ENCODE peak calls at places on chromosomes 5 and 9, in ten cellular contexts. M is cardiac muscle cell; N is HAP-1; X is IMR-90; I is endodermal cell; T is A549; L is CD8-positive, alpha-beta memory T cell; Z is PC-9; C is right cardiac atrium; Y is spleen. R is an unnamed sample. For H3K9me3, the result is how much of the 10 kb centered on the place peaks cover.

GRCh38 chr5:38590846-38591245 is 34.4 kb upstream of the LIFR start:
- DNase-seq in I (no peak), Y (no peak), M (no peak), Z (no peak), N (no peak), T (no peak), C (no peak), X (no peak), L (no peak), R (no peak)

GRCh38 chr5:131005963-131006684 is 158.9 kb downstream of the HINT1 start:
- DNase-seq in L (no peak), N (no peak), M (no peak), I (peak), X (no peak), Z (no peak), C (no peak), T (peak), Y (no peak), R (no peak)

GRCh38 chr9:6566409-6567139 is 79.0 kb downstream of the GLDC start:
- DNase-seq in M (peak), L (no peak), X (peak), T (peak), I (no peak), Y (no peak), Z (peak), C (peak), N (no peak), R (peak)

GRCh38 chr5:170306381-170306790 is 8.8 kb upstream of the LCP2 start:
- DNase-seq in C (peak), N (no peak), Z (no peak), L (no peak), M (peak), X (peak), I (no peak), Y (no peak), T (peak), R (peak)

GRCh38 chr9:87592554-87593394 is 95.1 kb downstream of the DAPK1 start:
- DNase-seq in L (no peak), C (peak), X (peak), N (no peak), I (no peak), Y (no peak), T (no peak), Z (no peak), M (peak), R (peak)

GRCh38 chr5:67483453-67484030 is 286.9 kb upstream of the CD180 start:
- DNase-seq in C (no peak), Y (no peak), I (no peak), Z (no peak), X (no peak), T (no peak), M (peak), L (no peak), N (no peak), R (no peak)

GRCh38 chr9:27350382-27350781 is 53.4 kb upstream of the EQTN start:
- DNase-seq in I (no peak), L (no peak), M (no peak), Z (no peak), T (no peak), N (no peak), X (no peak), Y (no peak), C (no peak), R (no peak)

GRCh38 chr9:77820293-77820954 is 172.3 kb upstream of the GNA14 start:
- DNase-seq in C (no peak), Z (no peak), N (no peak), M (peak), T (peak), I (no peak), Y (no peak), L (no peak), X (peak), R (peak)

GRCh38 chr9:22045423-22045822 is 36.3 kb upstream of the CDKN2B start:
- DNase-seq in Z (no peak), M (no peak), C (no peak), N (no peak), Y (no peak), T (no peak), X (no peak), I (no peak), L (no peak), R (no peak)

GRCh38 chr9:133572821-133573361 is 36.3 kb downstream of the FAM163B start:
- DNase-seq in T (no peak), N (no peak), L (no peak), Y (no peak), X (no peak), C (peak), M (peak), I (no peak), Z (no peak), R (no peak)

GRCh38 chr5:34898258-34898895 is 16.9 kb downstream of the RAD1 start:
- DNase-seq in Y (peak), Z (peak), M (peak), N (peak), T (peak), C (peak), X (peak), L (peak), I (peak), R (peak)

GRCh38 chr9:94734054-94734754 is 7.7 kb downstream of the AOPEP start:
- DNase-seq in I (no peak), T (no peak), N (no peak), Z (no peak), Y (no peak), C (no peak), L (no peak), M (peak), X (no peak), R (peak)

GRCh38 chr5:62347928-62348327 is 41.9 kb downstream of the KIF2A start:
- DNase-seq in L (no peak), M (no peak), I (no peak), Z (no peak), T (no peak), N (no peak), X (no peak), Y (no peak), C (no peak), R (no peak)

GRCh38 chr5:98173334-98173733 is 600.1 kb upstream of the RGMB start:
- DNase-seq in T (no peak), Y (no peak), C (no peak), Z (no peak), I (no peak), M (peak), N (no peak), L (no peak), X (peak), R (peak)

GRCh38 chr5:67623078-67623477 is 426.5 kb upstream of the CD180 start:
- DNase-seq in X (no peak), Z (no peak), L (no peak), Y (no peak), I (no peak), T (no peak), C (no peak), M (no peak), N (no peak), R (no peak)

GRCh38 chr5:94613583-94613982 is 4.8 kb downstream of the KIAA0825 start:
- DNase-seq in M (peak), Y (no peak), I (no peak), Z (no peak), L (no peak), T (peak), C (no peak), N (peak), X (peak), R (peak)

GRCh38 chr5:89313804-89314588 is 431.0 kb upstream of the MEF2C start:
- DNase-seq in L (no peak), N (no peak), X (peak), Y (no peak), M (peak), T (no peak), Z (no peak), C (no peak), I (no peak), R (peak)

GRCh38 chr9:93658184-93658925 is 82.0 kb downstream of the PHF2 start:
- DNase-seq in C (peak), Y (peak), X (no peak), I (no peak), Z (no peak), M (no peak), N (no peak), T (no peak), L (peak), R (no peak)

GRCh38 chr5:37867634-37868033 is 27.8 kb upstream of the GDNF start:
- DNase-seq in Z (no peak), C (no peak), I (no peak), L (no peak), Y (no peak), M (peak), X (peak), T (no peak), N (no peak), R (no peak)

GRCh38 chr5:10704949-10705621 is 55.9 kb downstream of the DAP start:
- DNase-seq in M (peak), L (no peak), N (no peak), T (no peak), Z (peak), C (no peak), I (no peak), Y (no peak), X (peak), R (peak)

GRCh38 chr5:81986126-81986525 is 14.3 kb downstream of the ATG10 start:
- DNase-seq in X (no peak), I (no peak), M (no peak), T (no peak), Z (no peak), Y (no peak), N (no peak), C (no peak), L (no peak), R (no peak)

GRCh38 chr5:608286-609087 is 3.7 kb upstream of the CEP72 start:
- DNase-seq in L (peak), M (no peak), X (no peak), T (no peak), Z (no peak), N (no peak), Y (peak), C (no peak), I (no peak), R (no peak)

GRCh38 chr9:38227061-38227540 is 158.1 kb upstream of the SHB start:
- DNase-seq in M (peak), Z (peak), T (peak), I (peak), L (peak), X (peak), Y (no peak), C (no peak), N (peak), R (peak)

GRCh38 chr9:134781895-134782294 is 98.7 kb upstream of the FCN2 start:
- DNase-seq in X (no peak), C (no peak), M (no peak), Z (no peak), N (no peak), L (no peak), T (no peak), I (peak), Y (no peak), R (no peak)

GRCh38 chr9:112434487-112434886 is 52.1 kb upstream of the KIAA1958 start:
- DNase-seq in N (no peak), M (no peak), C (no peak), Z (no peak), X (no peak), Y (no peak), I (no peak), L (no peak), T (no peak), R (no peak)

GRCh38 chr9:16138961-16139441 is 586.2 kb downstream of the CCDC171 start:
- DNase-seq in N (no peak), L (no peak), T (peak), C (peak), M (peak), Y (no peak), Z (no peak), I (no peak), X (peak), R (peak)

GRCh38 chr5:317086-317811 is 4.3 kb upstream of the AHRR start:
- DNase-seq in C (no peak), Z (peak), I (peak), X (peak), N (peak), T (peak), M (peak), Y (no peak), L (peak), R (peak)

GRCh38 chr5:134252671-134253070 is 26.8 kb upstream of the PPP2CA start:
- DNase-seq in T (peak), Y (no peak), X (peak), M (peak), N (no peak), I (no peak), C (no peak), Z (peak), L (no peak), R (peak)

GRCh38 chr5:141322261-141322660 is 1.7 kb upstream of the TAF7 start:
- DNase-seq in T (no peak), X (no peak), C (no peak), N (no peak), Y (no peak), L (no peak), M (no peak), Z (no peak), I (no peak), R (no peak)

GRCh38 chr5:141313711-141314110 is 6.9 kb downstream of the TAF7 start:
- DNase-seq in Y (no peak), X (no peak), Z (no peak), C (no peak), I (no peak), T (no peak), L (no peak), N (no peak), M (no peak), R (no peak)

GRCh38 chr5:141320225-141321169 is at the start of gene TAF7:
- DNase-seq in I (peak), C (peak), M (peak), N (peak), X (peak), Y (peak), L (peak), T (peak), Z (peak), R (peak)

GRCh38 chr5:141319202-141319601 is 1.4 kb downstream of the TAF7 start:
- DNase-seq in I (no peak), L (no peak), T (no peak), Y (no peak), Z (no peak), C (no peak), X (no peak), N (no peak), M (no peak), R (no peak)

DNA sequence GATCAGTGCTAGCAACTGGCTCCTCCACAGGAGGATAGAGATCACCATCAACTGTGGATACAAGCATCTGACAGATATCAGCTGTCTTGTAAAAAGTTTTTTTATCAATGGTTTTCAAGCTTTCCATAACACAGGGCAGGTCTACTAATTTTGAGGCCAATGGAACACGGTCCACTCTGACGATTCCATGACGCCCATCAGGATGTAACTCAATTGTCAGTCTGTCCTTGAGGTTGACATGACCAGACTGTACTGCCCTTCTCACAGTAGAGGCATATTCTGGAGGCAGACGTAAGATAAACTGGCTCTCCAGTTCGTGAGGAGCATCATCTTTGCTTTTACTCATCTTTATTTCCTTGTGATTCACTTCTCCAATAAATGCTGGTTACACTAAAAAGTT is 885 bp downstream of the TAF7 start:
- DNase-seq in X (no peak), L (no peak), T (no peak), Z (no peak), M (no peak), I (no peak), N (no peak), Y (no peak), C (no peak), R (no peak)
- H3K9me3 ChIP-seq in X (under half), L (half or more), T (half or more), Z (half or more), M (under half), I (half or more), N (under half), Y (half or more), C (under half), R (under half)

GRCh38 chr5:122779451-122779850 is 4.6 kb downstream of the SNX2 start:
- DNase-seq in I (no peak), L (no peak), X (no peak), M (peak), N (no peak), T (no peak), Y (no peak), Z (no peak), C (no peak), R (no peak)
- H3K9me3 ChIP-seq in I (under half), L (under half), X (under half), M (under half), N (under half), T (under half), Y (under half), Z (under half), C (under half), R (under half)

GRCh38 chr5:179452356-179453230 is 97.8 kb upstream of the RUFY1 start:
- DNase-seq in C (no peak), Z (no peak), M (no peak), I (no peak), Y (no peak), L (no peak), N (no peak), X (no peak), T (no peak), R (no peak)

GRCh38 chr5:179451813-179452196 is 98.5 kb upstream of the RUFY1 start:
- DNase-seq in Y (no peak), I (no peak), T (no peak), Z (no peak), L (no peak), X (no peak), N (no peak), M (no peak), C (no peak), R (no peak)

GRCh38 chr5:179453616-179454015 is 96.7 kb upstream of the RUFY1 start:
- DNase-seq in C (no peak), L (no peak), N (no peak), Y (no peak), Z (no peak), M (no peak), X (no peak), T (no peak), I (no peak), R (no peak)

GRCh38 chr5:179454354-179454753 is 96.0 kb upstream of the RUFY1 start:
- DNase-seq in T (no peak), Z (no peak), L (no peak), Y (no peak), M (no peak), X (no peak), I (no peak), C (no peak), N (no peak), R (no peak)

DNA sequence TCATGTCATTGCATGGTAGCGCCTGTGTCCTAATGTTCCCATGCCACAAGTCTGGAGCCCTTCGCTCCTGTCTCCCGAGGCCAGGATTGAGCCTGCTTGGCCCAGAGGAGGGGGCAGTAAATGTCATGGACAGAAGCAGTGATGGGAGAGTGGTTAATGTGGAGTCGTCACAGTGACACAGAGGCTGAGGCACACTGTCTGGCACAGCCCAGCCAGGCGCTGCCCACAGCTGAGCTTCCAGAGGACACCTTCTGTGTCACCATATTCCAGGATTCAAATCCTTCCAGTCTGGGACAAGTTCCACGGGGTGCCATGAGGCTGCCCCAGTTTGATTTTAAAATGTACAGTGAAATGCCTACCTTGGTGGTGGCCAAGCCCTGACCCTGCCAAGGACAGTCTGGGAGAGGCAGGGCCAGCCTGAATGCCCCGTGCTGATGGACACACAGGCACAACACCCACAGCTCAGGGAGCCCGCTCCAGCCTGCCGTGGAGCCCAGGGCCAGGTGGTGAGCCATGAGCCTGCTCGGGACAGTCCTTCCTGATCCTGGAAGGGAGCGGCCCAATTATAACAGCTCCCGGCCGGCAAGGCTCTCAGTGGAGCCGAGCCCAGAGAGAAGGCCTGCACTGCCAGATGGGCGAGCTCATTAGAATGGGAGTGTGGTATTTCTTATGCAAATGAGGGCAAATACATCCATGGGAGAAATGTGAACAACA is 99.1 kb upstream of the RUFY1 start:
- DNase-seq in C (no peak), M (no peak), N (no peak), L (no peak), X (no peak), I (no peak), Y (no peak), Z (no peak), T (no peak), R (no peak)
- H3K9me3 ChIP-seq in C (under half), M (under half), N (under half), L (under half), X (under half), I (under half), Y (under half), Z (under half), T (under half), R (under half)

DNA sequence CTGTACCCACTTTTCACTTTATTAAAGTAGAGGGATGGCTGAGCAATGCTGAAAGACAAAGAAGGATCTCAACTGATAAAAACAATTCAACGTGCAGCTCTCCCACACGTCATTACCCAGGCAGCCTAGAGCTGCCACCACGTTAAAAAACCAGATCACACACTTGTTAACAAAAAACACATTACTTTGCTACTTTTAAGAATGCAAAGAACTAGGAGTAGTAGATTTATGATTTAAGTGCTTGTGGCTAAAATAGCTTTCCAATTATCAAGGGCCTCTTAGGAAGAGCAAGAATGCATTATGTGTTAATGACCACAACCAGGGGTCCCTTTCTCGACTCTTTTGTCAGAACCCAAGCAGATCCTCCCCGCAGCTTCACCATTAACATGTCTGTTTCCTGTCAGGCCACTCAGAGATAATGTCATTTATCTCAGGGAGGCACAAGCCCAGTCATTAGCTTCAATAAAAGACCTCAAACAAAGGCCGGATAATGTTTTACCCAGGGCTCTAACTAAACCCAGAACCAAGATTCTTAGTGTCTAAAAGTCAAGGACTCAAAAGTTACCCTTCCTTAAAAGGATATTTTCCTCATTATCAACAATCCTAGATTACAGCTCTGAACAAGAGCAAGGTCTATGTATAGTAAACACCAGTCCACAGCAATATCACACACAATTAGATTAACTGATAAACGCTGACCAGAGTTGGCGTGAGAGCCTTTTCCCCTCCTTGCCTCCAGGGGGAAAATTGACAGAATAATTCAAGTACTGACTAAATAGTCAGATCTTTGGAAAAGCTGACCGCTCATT is 7.5 kb downstream of the ZNF608 start:
- DNase-seq in M (no peak), T (no peak), Z (no peak), C (no peak), L (no peak), Y (no peak), X (no peak), I (peak), N (peak), R (no peak)
- H3K9me3 ChIP-seq in M (under half), T (under half), Z (under half), C (under half), L (under half), Y (under half), X (under half), I (under half), N (under half), R (under half)

GRCh38 chr5:13510616-13511015 is 433.9 kb downstream of the DNAH5 start:
- DNase-seq in T (no peak), Z (no peak), C (no peak), M (no peak), Y (no peak), I (no peak), X (peak), N (no peak), L (no peak), R (peak)

GRCh38 chr5:13508559-13508958 is 435.9 kb downstream of the DNAH5 start:
- DNase-seq in Y (no peak), I (no peak), N (no peak), L (no peak), X (no peak), Z (no peak), M (no peak), T (no peak), C (no peak), R (no peak)

GRCh38 chr5:13503017-13503416 is 441.5 kb downstream of the DNAH5 start:
- DNase-seq in T (no peak), M (no peak), N (no peak), Z (no peak), Y (no peak), X (no peak), C (no peak), I (no peak), L (no peak), R (no peak)

GRCh38 chr5:13505326-13505725 is 439.2 kb downstream of the DNAH5 start:
- DNase-seq in Y (no peak), X (no peak), N (no peak), L (no peak), M (no peak), C (no peak), T (no peak), Z (no peak), I (no peak), R (no peak)
- H3K9me3 ChIP-seq in Y (under half), X (under half), N (under half), L (under half), M (under half), C (under half), T (under half), Z (under half), I (under half), R (under half)

GRCh38 chr5:119275873-119276214 is 80.0 kb upstream of the TNFAIP8 start:
- DNase-seq in X (no peak), L (no peak), I (no peak), N (no peak), Z (no peak), C (no peak), Y (no peak), T (no peak), M (no peak), R (no peak)
- H3K9me3 ChIP-seq in X (under half), L (under half), I (under half), N (under half), Z (under half), C (under half), Y (under half), T (under half), M (under half), R (under half)

R was measured in fibroblast of lung.